ENCODE peak calls at places on chromosomes 16 and 17, in six cellular contexts. M, Y, U, L, J and A are unnamed samples.

GRCh38 chr16:84421081-84421937 is 53.0 kb downstream of the ATP2C2 start:
- DNase-seq in L (no peak), J (no peak), M (no peak), Y (no peak), U (no peak), A (no peak)

GRCh38 chr17:76560036-76560876 is 20.4 kb downstream of the PRCD start:
- DNase-seq in U (no peak), L (no peak), J (no peak), M (no peak), Y (no peak), A (no peak)

GRCh38 chr16:27355610-27356009 is 41.8 kb downstream of the IL4R start:
- DNase-seq in U (peak), Y (no peak), L (peak), J (peak), M (no peak), A (no peak)

GRCh38 chr16:15398618-15399316 is 3.2 kb downstream of the MPV17L start:
- DNase-seq in J (no peak), U (no peak), M (no peak), L (no peak), Y (no peak), A (no peak)

GRCh38 chr17:39573447-39574298 is 34.0 kb downstream of the NEUROD2 start:
- DNase-seq in U (peak), Y (no peak), J (peak), M (peak), L (peak), A (no peak)

GRCh38 chr17:16880121-16880842 is 91.6 kb downstream of the TNFRSF13B start:
- DNase-seq in U (no peak), L (no peak), M (no peak), J (no peak), Y (no peak), A (no peak)

GRCh38 chr16:75074920-75075687 is 41.5 kb downstream of the LDHD start:
- DNase-seq in J (peak), L (no peak), U (no peak), Y (peak), M (no peak), A (no peak)

GRCh38 chr16:11398136-11398535 is 52.9 kb downstream of the RMI2 start:
- DNase-seq in U (no peak), J (no peak), Y (no peak), L (no peak), M (peak), A (no peak)

GRCh38 chr16:88437367-88437964 is 15.6 kb upstream of the ZFPM1 start:
- DNase-seq in U (peak), J (peak), Y (no peak), L (peak), M (peak), A (no peak)

GRCh38 chr17:2724783-2725164 is 13.2 kb upstream of the CLUH start:
- DNase-seq in Y (no peak), J (no peak), M (no peak), L (peak), U (peak), A (no peak)

GRCh38 chr16:66930189-66930588 is 4.0 kb downstream of the CIAO2B start:
- DNase-seq in U (peak), L (peak), J (peak), M (no peak), Y (no peak), A (no peak)

GRCh38 chr17:46982577-46982976 is 3.5 kb upstream of the RPRML start:
- DNase-seq in J (no peak), Y (no peak), M (no peak), L (no peak), U (no peak), A (no peak)
- H3K27ac ChIP-seq in J (no peak), Y (no peak), M (no peak), L (no peak), U (no peak), A (no peak)

GRCh38 chr16:6643083-6643686 is 689.5 kb upstream of the RBFOX1 start:
- DNase-seq in J (no peak), L (peak), U (peak), M (no peak), Y (no peak), A (peak)
- H3K27ac ChIP-seq in J (no peak), L (no peak), U (no peak), M (no peak), Y (no peak), A (no peak)

GRCh38 chr16:79561729-79562128 is 38.8 kb downstream of the MAF start:
- DNase-seq in Y (no peak), J (no peak), L (no peak), U (no peak), M (no peak), A (no peak)
- H3K27ac ChIP-seq in Y (no peak), J (no peak), L (no peak), U (no peak), M (no peak), A (no peak)

GRCh38 chr17:12625092-12625491 is 40.6 kb upstream of the MYOCD start:
- DNase-seq in M (no peak), Y (no peak), U (no peak), L (no peak), J (no peak), A (no peak)

GRCh38 chr17:12627776-12628491 is 37.8 kb upstream of the MYOCD start:
- DNase-seq in U (peak), L (no peak), M (no peak), Y (no peak), J (no peak), A (no peak)

GRCh38 chr17:12624221-12624620 is 41.5 kb upstream of the MYOCD start:
- DNase-seq in M (no peak), U (no peak), L (no peak), J (no peak), Y (no peak), A (no peak)

GRCh38 chr17:12623220-12623848 is 42.4 kb upstream of the MYOCD start:
- DNase-seq in U (no peak), M (no peak), L (no peak), Y (no peak), J (no peak), A (no peak)

DNA sequence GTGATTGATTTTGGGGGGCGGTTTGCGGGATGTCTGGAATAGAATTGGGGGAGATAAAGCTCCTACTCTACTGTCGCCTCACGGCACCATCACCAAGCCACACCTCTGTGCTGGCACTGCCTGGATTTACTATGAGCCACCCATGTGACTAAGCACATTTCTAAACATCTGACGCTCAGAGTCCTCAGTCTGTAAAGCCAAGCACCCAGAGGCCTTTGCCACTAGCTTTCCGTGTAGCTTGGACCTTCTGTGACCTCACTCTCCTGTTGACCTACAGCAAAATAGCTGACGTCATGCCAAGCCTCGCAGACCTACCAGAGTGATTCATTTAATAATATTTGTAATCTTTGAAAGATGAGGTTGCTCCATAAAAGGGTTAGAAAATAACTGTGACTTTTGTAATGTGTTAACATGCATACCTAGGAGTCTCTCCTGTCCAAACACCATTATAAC is 38.5 kb upstream of the MYOCD start:
- DNase-seq in U (peak), M (peak), J (no peak), Y (peak), L (peak), A (peak)
- H3K27ac ChIP-seq in U (peak), M (peak), J (no peak), Y (peak), L (no peak), A (peak)

DNA sequence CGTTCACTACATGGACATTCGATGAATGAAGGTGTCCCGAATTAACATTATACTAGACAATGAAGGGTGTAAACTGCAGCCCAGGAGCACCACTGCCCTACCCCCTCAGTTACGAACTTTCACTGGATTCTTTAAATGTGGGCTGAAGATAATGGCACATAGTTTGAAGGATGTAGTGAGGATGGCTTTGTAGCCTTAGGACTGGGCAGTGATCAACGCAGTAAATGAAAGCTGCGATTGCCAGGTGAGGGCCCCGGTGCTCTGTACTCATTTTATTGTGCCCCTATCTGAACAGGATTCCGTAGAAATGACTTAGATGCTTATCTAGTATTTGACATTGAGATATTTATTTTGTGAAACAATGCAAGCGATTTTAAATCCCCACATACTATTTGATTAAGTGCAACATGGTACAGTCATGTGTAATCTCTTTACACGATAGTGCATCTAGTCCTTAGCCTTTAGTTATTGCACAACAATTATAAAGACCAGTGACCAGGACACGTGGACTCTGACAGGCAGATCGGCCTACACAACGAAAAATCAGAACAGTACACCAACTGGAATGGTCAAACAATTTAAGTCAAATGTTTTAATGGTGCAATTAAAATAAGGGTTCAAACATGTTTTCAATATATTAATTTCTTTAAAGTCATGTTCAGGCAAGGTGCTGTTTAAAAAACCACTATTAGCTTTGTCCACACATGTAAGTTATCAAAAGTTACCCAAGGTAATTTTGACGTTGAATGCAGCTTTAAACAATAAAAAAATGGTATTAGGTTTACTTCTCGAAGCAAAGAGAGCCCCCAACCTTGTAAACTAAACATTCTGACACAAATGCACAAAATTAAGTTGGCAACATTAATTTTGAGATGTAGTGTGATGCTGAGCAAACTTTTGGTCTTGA is 17.4 kb upstream of the ERN1 start:
- DNase-seq in Y (no peak), L (peak), M (no peak), U (peak), J (no peak), A (no peak)
- H3K27ac ChIP-seq in Y (peak), L (peak), M (peak), U (peak), J (peak), A (peak)

DNA sequence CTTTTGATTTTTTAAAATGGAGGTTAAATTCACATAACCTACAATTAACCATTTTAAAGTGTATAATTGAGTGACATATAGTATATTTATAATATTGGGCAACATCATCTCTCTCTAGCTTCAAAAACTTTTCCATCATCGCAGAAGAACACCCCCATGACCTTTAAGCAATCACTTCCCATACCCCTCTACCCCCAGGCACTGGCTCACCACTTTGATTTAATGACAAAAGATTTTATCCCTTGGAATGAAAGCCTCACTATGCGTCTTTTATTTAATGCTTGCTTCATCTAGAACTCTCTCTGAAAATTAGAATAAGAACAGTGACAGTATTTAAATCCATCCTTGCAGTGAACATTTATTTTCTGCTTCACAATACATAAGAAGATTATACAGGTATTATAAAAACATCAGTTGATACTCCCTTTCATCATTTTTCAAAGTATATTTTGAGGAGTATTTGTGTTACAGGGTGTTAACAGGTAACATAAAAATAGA is 3.2 kb upstream of the KRTAP1-3 start:
- DNase-seq in L (no peak), M (no peak), U (no peak), J (no peak), Y (no peak), A (no peak)
- H3K27ac ChIP-seq in L (no peak), M (no peak), U (no peak), J (no peak), Y (no peak), A (no peak)